ENCODE peak calls at places on chromosomes 2 and 18, in four cellular contexts. M is astrocyte of the spinal cord, N is HFF-Myc, H is fibroblast of lung. W is an unnamed sample.

GRCh38 chr2:186959486-186959885 is 110.5 kb upstream of the ZSWIM2 start:
- DNase-seq in M (no peak), N (no peak), H (no peak), W (no peak)

GRCh38 chr2:43458002-43458628 is 137.7 kb downstream of the THADA start:
- DNase-seq in M (peak; percentile 59), N (no peak), H (peak; percentile 91), W (no peak)

GRCh38 chr2:218010116-218010837 is 7.5 kb upstream of the TNS1 start:
- DNase-seq in M (no peak), H (peak; percentile 51), N (no peak), W (no peak)

GRCh38 chr2:65604246-65604645 is 171.8 kb upstream of the SPRED2 start:
- DNase-seq in N (no peak), M (peak; percentile 15), H (no peak), W (no peak)

GRCh38 chr2:137964066-137964858 is at the start of gene HNMT:
- DNase-seq in N (peak; percentile 46), M (peak; percentile 50), H (peak; percentile 86), W (no peak)

GRCh38 chr2:225597911-225598310 is 198.4 kb downstream of the NYAP2 start:
- DNase-seq in N (no peak), M (peak; percentile 31), H (no peak), W (no peak)

GRCh38 chr2:216653093-216653799 is 20.0 kb downstream of the IGFBP2 start:
- DNase-seq in M (no peak), N (no peak), H (no peak), W (no peak)

GRCh38 chr2:85724731-85725181 is 29.0 kb upstream of the ATOH8 start:
- DNase-seq in N (no peak), H (no peak), M (no peak), W (no peak)

GRCh38 chr2:67974564-67975430 is 88.0 kb downstream of the C1D start:
- DNase-seq in N (no peak), M (peak; percentile 32), H (peak; percentile 37), W (no peak)

GRCh38 chr2:14927021-14927564 is 294.6 kb downstream of the LRATD1 start:
- DNase-seq in N (no peak), H (no peak), M (no peak), W (no peak)

GRCh38 chr2:187920511-187920910 is 366.3 kb upstream of the TFPI start:
- DNase-seq in M (no peak), N (no peak), H (no peak), W (no peak)

GRCh38 chr18:9535430-9535972 is 60.2 kb downstream of the RALBP1 start:
- DNase-seq in H (peak; percentile 90), M (peak; percentile 92), N (peak; percentile 88), W (no peak)

GRCh38 chr18:58570360-58571064 is 58.4 kb downstream of the ALPK2 start:
- DNase-seq in M (peak; percentile 23), H (peak; percentile 37), N (no peak), W (no peak)

GRCh38 chr2:105237045-105237765 is 4.3 kb upstream of the GPR45 start:
- DNase-seq in N (no peak), M (no peak), H (no peak), W (no peak)

GRCh38 chr2:232897386-232897970 is 27.4 kb downstream of the SNORC start:
- DNase-seq in N (no peak), M (no peak), H (no peak), W (no peak)

GRCh38 chr2:44549099-44549471 is 187.3 kb downstream of the CAMKMT start:
- DNase-seq in H (peak; percentile 82), N (peak; percentile 76), M (peak; percentile 80), W (no peak)

GRCh38 chr2:239715606-239716005 is 309.5 kb downstream of the NDUFA10 start:
- DNase-seq in M (no peak), H (no peak), N (no peak), W (no peak)

GRCh38 chr2:209391776-209392401 is 32.0 kb upstream of the MAP2 start:
- DNase-seq in H (peak; percentile 51), N (no peak), M (peak; percentile 20), W (no peak)

GRCh38 chr2:230865766-230866703 is 1.3 kb downstream of the ITM2C start:
- DNase-seq in M (peak; percentile 22), H (no peak), N (no peak), W (peak; percentile 41)

GRCh38 chr18:44803019-44803650 is 122.4 kb downstream of the SETBP1 start:
- DNase-seq in M (peak; percentile 80), N (no peak), H (peak; percentile 93), W (peak; percentile 49)

GRCh38 chr2:58502931-58503330 is 261.8 kb upstream of the FANCL start:
- DNase-seq in M (no peak), N (no peak), H (no peak), W (no peak)

GRCh38 chr2:84459028-84459943 is at the start of gene SUCLG1:
- DNase-seq in M (peak; percentile 83), H (peak; percentile 81), N (no peak), W (peak; percentile 90)

GRCh38 chr2:181991171-181991885 is 5.7 kb downstream of the PPP1R1C start:
- DNase-seq in H (no peak), N (no peak), M (no peak), W (peak; percentile 57)

GRCh38 chr18:23967321-23968089 is 47.0 kb upstream of the TTC39C start:
- DNase-seq in M (no peak), N (no peak), H (no peak), W (peak; percentile 63)

GRCh38 chr18:25503567-25504081 is 151.7 kb upstream of the ZNF521 start:
- DNase-seq in N (peak; percentile 63), H (peak; percentile 91), M (peak; percentile 79), W (no peak)

GRCh38 chr2:64173156-64174135 is 29.2 kb upstream of the PELI1 start:
- DNase-seq in M (no peak), H (no peak), N (no peak), W (peak; percentile 21)

GRCh38 chr2:45869165-45869501 is 217.7 kb downstream of the PRKCE start:
- DNase-seq in H (no peak), N (no peak), M (peak; percentile 40), W (no peak)

GRCh38 chr2:135773917-135774316 is 32.3 kb downstream of the UBXN4 start:
- DNase-seq in H (peak; percentile 50), N (no peak), M (peak; percentile 55), W (no peak)

GRCh38 chr2:106020821-106021316 is 173.2 kb downstream of the UXS1 start:
- DNase-seq in M (peak; percentile 27), N (no peak), H (no peak), W (no peak)

GRCh38 chr2:40220177-40220925 is 231.5 kb downstream of the SLC8A1 start:
- DNase-seq in M (peak; percentile 49), H (peak; percentile 95), N (no peak), W (no peak)

GRCh38 chr2:216289470-216289869 is 82.8 kb downstream of the MARCHF4 start:
- DNase-seq in M (no peak), H (no peak), N (no peak), W (no peak)

GRCh38 chr2:69309336-69310048 is 77.5 kb downstream of the GFPT1 start:
- DNase-seq in H (peak; percentile 80), M (peak; percentile 66), N (no peak), W (peak; percentile 26)

DNA sequence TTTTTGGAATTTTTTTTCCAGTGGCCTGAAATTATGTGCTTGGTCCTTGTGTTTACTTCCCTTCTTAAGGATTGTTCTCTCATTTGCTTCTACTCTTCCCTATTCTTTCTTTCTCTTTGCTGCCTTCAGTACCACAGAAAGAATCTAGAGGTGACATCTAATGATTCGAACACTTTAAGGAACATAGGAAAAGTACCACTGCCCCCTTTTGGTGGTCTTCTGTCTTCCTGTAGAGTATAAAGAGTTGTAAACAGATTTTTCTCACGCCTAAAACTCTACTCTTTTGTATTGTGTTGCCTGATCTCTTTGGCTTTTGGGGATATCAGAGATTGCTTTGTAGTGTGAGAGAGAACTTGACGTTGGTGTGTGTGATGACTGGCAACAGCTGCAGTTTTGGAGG is 7.0 kb upstream of the SCTR start:
- DNase-seq in M (no peak), H (no peak), N (no peak), W (no peak)
- TF ChIP-seq CTCF in M (no peak), H (no peak), N (peak; percentile 9), W (no peak)

GRCh38 chr2:205187731-205188130 is 494.6 kb upstream of the NRP2 start:
- DNase-seq in M (peak; percentile 13), H (no peak), N (no peak), W (no peak)

GRCh38 chr2:205188516-205189138 is 493.7 kb upstream of the NRP2 start:
- DNase-seq in M (peak; percentile 69), H (peak; percentile 95), N (peak; percentile 44), W (no peak)

GRCh38 chr2:205193829-205194228 is 488.5 kb upstream of the NRP2 start:
- DNase-seq in H (no peak), M (no peak), N (no peak), W (no peak)

GRCh38 chr2:205193121-205193520 is 489.2 kb upstream of the NRP2 start:
- DNase-seq in N (no peak), M (no peak), H (no peak), W (no peak)

GRCh38 chr2:205190528-205190927 is 491.8 kb upstream of the NRP2 start:
- DNase-seq in N (no peak), M (no peak), H (no peak), W (no peak)
- TF ChIP-seq CTCF in N (no peak), M (no peak), H (no peak), W (no peak)

DNA sequence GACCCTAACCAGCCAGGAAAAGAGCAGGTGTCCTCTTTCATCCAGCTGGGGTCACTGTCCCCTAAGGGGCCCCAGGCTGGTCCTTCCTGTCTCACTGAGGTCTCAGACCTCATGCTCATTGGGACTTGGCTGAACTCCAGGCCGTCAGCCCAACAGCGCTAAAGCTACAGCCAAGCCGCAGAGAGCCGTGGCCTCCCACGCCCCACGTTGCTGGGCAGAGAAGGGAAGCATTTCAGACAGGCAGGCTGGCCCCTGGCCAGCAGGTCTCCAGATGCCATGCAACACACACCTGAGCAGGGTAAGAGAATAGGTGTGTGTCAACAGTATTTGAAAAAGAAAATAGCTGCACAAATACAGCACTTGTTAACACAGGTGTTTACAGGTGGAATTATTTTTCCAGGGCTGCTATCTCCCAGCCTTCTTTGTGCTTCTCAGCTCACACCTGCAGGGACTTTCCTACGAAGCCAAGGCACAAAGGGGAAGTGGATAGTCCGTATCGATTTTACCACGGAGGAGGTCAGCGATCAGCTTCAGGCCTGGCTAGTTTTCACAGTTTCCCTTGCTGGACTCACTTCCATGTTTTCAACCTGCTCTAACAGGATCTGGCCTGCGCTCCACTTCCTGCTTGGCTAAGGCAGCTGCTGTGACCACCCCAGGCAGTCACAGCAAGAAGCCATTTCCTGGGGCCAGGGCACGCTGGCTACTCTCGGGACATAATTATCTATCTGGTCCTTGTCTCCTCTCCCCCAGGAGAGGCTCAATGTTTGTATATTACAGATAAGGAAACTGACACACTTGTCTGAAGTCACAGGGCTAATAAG is 156.1 kb upstream of the ID2 start:
- DNase-seq in M (peak; percentile 31), N (no peak), H (peak; percentile 31), W (peak; percentile 95)
- TF ChIP-seq CTCF in M (no peak), N (no peak), H (no peak), W (peak; percentile 46)

DNA sequence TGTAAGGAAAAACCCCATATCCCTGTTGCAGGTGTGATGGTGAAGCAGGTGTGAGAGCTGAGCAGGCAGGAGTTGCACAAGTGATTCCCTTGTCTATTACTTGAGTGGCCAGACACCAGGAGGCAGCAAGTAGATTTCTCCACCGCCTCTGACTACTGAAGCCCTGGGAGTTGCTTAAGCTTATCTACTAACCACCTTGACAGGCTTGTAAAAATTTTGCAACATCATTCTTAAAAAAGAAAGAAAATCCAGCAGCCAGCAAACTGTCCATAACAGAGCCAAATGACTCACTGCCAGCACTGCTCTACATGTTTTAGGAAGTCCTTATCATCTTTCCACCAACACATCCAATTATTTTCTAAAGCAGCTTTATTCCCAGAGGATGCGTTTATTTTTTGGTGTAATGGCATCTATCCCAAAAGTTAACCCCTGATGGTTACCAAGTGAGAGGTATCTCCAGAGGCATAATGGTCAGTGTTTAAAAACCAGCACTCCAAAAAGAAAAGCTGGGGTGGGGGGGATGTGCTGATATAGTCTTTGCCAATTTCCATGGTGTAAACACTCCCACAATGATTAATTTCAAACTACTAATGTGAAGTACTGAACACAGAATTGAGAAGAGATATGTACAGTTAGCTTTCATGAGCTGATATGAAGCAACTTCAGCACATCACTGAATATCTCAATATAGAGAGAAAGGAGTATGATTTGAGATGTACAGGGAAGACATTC is 16.3 kb upstream of the GPR39 start:
- DNase-seq in N (no peak), H (peak; percentile 21), M (no peak), W (no peak)
- TF ChIP-seq CTCF in N (no peak), H (no peak), M (no peak), W (no peak)